ENCODE peak calls at places on chromosomes 13 and 19, in five cellular contexts. One of them, this sample, is unnamed.

GRCh38 chr19:2076481-2077082 is 19.5 kb downstream of the MOB3A start:
- DNase-seq in foreskin fibroblast: no peak
- DNase-seq in activated CD8-positive, alpha-beta T cell treated with anti-CD3 and anti-CD28 coated beads for 36 hours: no peak
- DNase-seq in AG09309: no peak
- DNase-seq in tibial nerve: no peak
- DNase-seq in this sample: no peak

GRCh38 chr13:104140557-104140956 is 1074.3 kb upstream of the SLC10A2 start:
- DNase-seq in AG09309: no peak
- DNase-seq in foreskin fibroblast: no peak
- DNase-seq in tibial nerve: no peak
- DNase-seq in activated CD8-positive, alpha-beta T cell treated with anti-CD3 and anti-CD28 coated beads for 36 hours: no peak
- DNase-seq in this sample: no peak

GRCh38 chr19:7973883-7974282 is 30.4 kb upstream of the TIMM44 start:
- DNase-seq in AG09309: no peak
- DNase-seq in foreskin fibroblast: no peak
- DNase-seq in activated CD8-positive, alpha-beta T cell treated with anti-CD3 and anti-CD28 coated beads for 36 hours: no peak
- DNase-seq in tibial nerve: no peak
- DNase-seq in this sample: no peak

GRCh38 chr19:48556825-48557224 is 4.9 kb downstream of the SULT2B1 start:
- DNase-seq in foreskin fibroblast: no peak
- DNase-seq in AG09309: no peak
- DNase-seq in tibial nerve: no peak
- DNase-seq in activated CD8-positive, alpha-beta T cell treated with anti-CD3 and anti-CD28 coated beads for 36 hours: no peak
- DNase-seq in this sample: no peak

GRCh38 chr13:114285166-114285808 is 3.9 kb downstream of the UPF3A start:
- DNase-seq in tibial nerve: no peak
- DNase-seq in foreskin fibroblast: no peak
- DNase-seq in AG09309: no peak
- DNase-seq in activated CD8-positive, alpha-beta T cell treated with anti-CD3 and anti-CD28 coated beads for 36 hours: no peak
- DNase-seq in this sample: no peak

GRCh38 chr13:59442946-59443345 is 720.8 kb downstream of the DIAPH3 start:
- DNase-seq in tibial nerve: no peak
- DNase-seq in AG09309: no peak
- DNase-seq in foreskin fibroblast: no peak
- DNase-seq in activated CD8-positive, alpha-beta T cell treated with anti-CD3 and anti-CD28 coated beads for 36 hours: no peak
- DNase-seq in this sample: no peak

GRCh38 chr19:56823956-56824355 is 16.6 kb downstream of the PEG3 start:
- DNase-seq in AG09309: no peak
- DNase-seq in tibial nerve: no peak
- DNase-seq in foreskin fibroblast: no peak
- DNase-seq in activated CD8-positive, alpha-beta T cell treated with anti-CD3 and anti-CD28 coated beads for 36 hours: no peak
- DNase-seq in this sample: no peak

GRCh38 chr13:32153056-32153455 is 121.5 kb downstream of the FRY start:
- DNase-seq in tibial nerve: no peak
- DNase-seq in activated CD8-positive, alpha-beta T cell treated with anti-CD3 and anti-CD28 coated beads for 36 hours: no peak
- DNase-seq in foreskin fibroblast: peak; percentile 76
- DNase-seq in AG09309: peak; percentile 78
- DNase-seq in this sample: no peak

GRCh38 chr19:2089001-2089711 is 7.0 kb downstream of the MOB3A start:
- DNase-seq in tibial nerve: no peak
- DNase-seq in AG09309: no peak
- DNase-seq in activated CD8-positive, alpha-beta T cell treated with anti-CD3 and anti-CD28 coated beads for 36 hours: peak; percentile 81
- DNase-seq in foreskin fibroblast: no peak
- DNase-seq in this sample: no peak

GRCh38 chr19:49136771-49137171 is 17.4 kb downstream of the PPFIA3 start:
- DNase-seq in activated CD8-positive, alpha-beta T cell treated with anti-CD3 and anti-CD28 coated beads for 36 hours: no peak
- DNase-seq in tibial nerve: no peak
- DNase-seq in foreskin fibroblast: no peak
- DNase-seq in AG09309: no peak
- DNase-seq in this sample: no peak

GRCh38 chr13:112449545-112449930 is 73.4 kb downstream of the SPACA7 start:
- DNase-seq in foreskin fibroblast: no peak
- DNase-seq in activated CD8-positive, alpha-beta T cell treated with anti-CD3 and anti-CD28 coated beads for 36 hours: no peak
- DNase-seq in AG09309: no peak
- DNase-seq in tibial nerve: no peak
- DNase-seq in this sample: no peak

GRCh38 chr19:38949580-38950367 is 19.0 kb downstream of the MRPS12 start:
- DNase-seq in foreskin fibroblast: peak; percentile 54
- DNase-seq in tibial nerve: peak; percentile 62
- DNase-seq in activated CD8-positive, alpha-beta T cell treated with anti-CD3 and anti-CD28 coated beads for 36 hours: peak; percentile 93
- DNase-seq in AG09309: no peak
- DNase-seq in this sample: no peak

GRCh38 chr13:85853901-85854663 is 54.9 kb upstream of the SLITRK6 start:
- DNase-seq in tibial nerve: no peak
- DNase-seq in AG09309: no peak
- DNase-seq in activated CD8-positive, alpha-beta T cell treated with anti-CD3 and anti-CD28 coated beads for 36 hours: no peak
- DNase-seq in foreskin fibroblast: no peak
- DNase-seq in this sample: no peak

GRCh38 chr19:13588953-13589833 is 82.9 kb upstream of the CACNA1A start:
- DNase-seq in foreskin fibroblast: peak; percentile 41
- DNase-seq in AG09309: no peak
- DNase-seq in tibial nerve: peak; percentile 76
- DNase-seq in activated CD8-positive, alpha-beta T cell treated with anti-CD3 and anti-CD28 coated beads for 36 hours: peak; percentile 86
- DNase-seq in this sample: no peak

GRCh38 chr19:13025819-13026477 is 30.7 kb downstream of the NFIX start:
- DNase-seq in activated CD8-positive, alpha-beta T cell treated with anti-CD3 and anti-CD28 coated beads for 36 hours: no peak
- DNase-seq in AG09309: no peak
- DNase-seq in tibial nerve: no peak
- DNase-seq in foreskin fibroblast: no peak
- DNase-seq in this sample: no peak

GRCh38 chr13:50679321-50679720 is 164.2 kb downstream of the DLEU7 start:
- DNase-seq in activated CD8-positive, alpha-beta T cell treated with anti-CD3 and anti-CD28 coated beads for 36 hours: no peak
- DNase-seq in AG09309: peak; percentile 39
- DNase-seq in tibial nerve: no peak
- DNase-seq in foreskin fibroblast: no peak
- DNase-seq in this sample: no peak

GRCh38 chr19:5321851-5322681 is 18.5 kb downstream of the PTPRS start:
- DNase-seq in tibial nerve: no peak
- DNase-seq in activated CD8-positive, alpha-beta T cell treated with anti-CD3 and anti-CD28 coated beads for 36 hours: peak; percentile 63
- DNase-seq in foreskin fibroblast: no peak
- DNase-seq in AG09309: no peak
- DNase-seq in this sample: no peak

GRCh38 chr13:28252547-28252946 is 114.2 kb downstream of the PAN3 start:
- DNase-seq in activated CD8-positive, alpha-beta T cell treated with anti-CD3 and anti-CD28 coated beads for 36 hours: no peak
- DNase-seq in foreskin fibroblast: no peak
- DNase-seq in tibial nerve: no peak
- DNase-seq in AG09309: no peak
- DNase-seq in this sample: no peak

GRCh38 chr13:113458218-113459065 is 5.2 kb upstream of the ADPRHL1 start:
- DNase-seq in foreskin fibroblast: no peak
- DNase-seq in AG09309: no peak
- DNase-seq in tibial nerve: no peak
- DNase-seq in activated CD8-positive, alpha-beta T cell treated with anti-CD3 and anti-CD28 coated beads for 36 hours: peak; percentile 30
- DNase-seq in this sample: no peak

GRCh38 chr19:45645068-45645630 is 6.0 kb upstream of the EML2 start:
- DNase-seq in activated CD8-positive, alpha-beta T cell treated with anti-CD3 and anti-CD28 coated beads for 36 hours: no peak
- DNase-seq in tibial nerve: no peak
- DNase-seq in AG09309: no peak
- DNase-seq in foreskin fibroblast: no peak
- DNase-seq in this sample: no peak

GRCh38 chr19:37936166-37936565 is 29.2 kb downstream of the SIPA1L3 start:
- DNase-seq in AG09309: no peak
- DNase-seq in foreskin fibroblast: no peak
- DNase-seq in activated CD8-positive, alpha-beta T cell treated with anti-CD3 and anti-CD28 coated beads for 36 hours: no peak
- DNase-seq in tibial nerve: no peak
- DNase-seq in this sample: no peak

GRCh38 chr13:28100149-28101121 is at the start of gene FLT3:
- DNase-seq in foreskin fibroblast: peak; percentile 9
- DNase-seq in AG09309: no peak
- DNase-seq in activated CD8-positive, alpha-beta T cell treated with anti-CD3 and anti-CD28 coated beads for 36 hours: peak; percentile 56
- DNase-seq in tibial nerve: no peak
- DNase-seq in this sample: no peak

GRCh38 chr13:32955881-32956594 is 60.2 kb upstream of the KL start:
- DNase-seq in AG09309: no peak
- DNase-seq in foreskin fibroblast: no peak
- DNase-seq in tibial nerve: no peak
- DNase-seq in activated CD8-positive, alpha-beta T cell treated with anti-CD3 and anti-CD28 coated beads for 36 hours: no peak
- DNase-seq in this sample: no peak

GRCh38 chr19:39709026-39709872 is 5.0 kb downstream of the LGALS14 start:
- DNase-seq in AG09309: no peak
- DNase-seq in tibial nerve: no peak
- DNase-seq in activated CD8-positive, alpha-beta T cell treated with anti-CD3 and anti-CD28 coated beads for 36 hours: no peak
- DNase-seq in foreskin fibroblast: no peak
- DNase-seq in this sample: no peak

GRCh38 chr13:73189766-73190165 is 131.0 kb downstream of the KLF5 start:
- DNase-seq in AG09309: no peak
- DNase-seq in activated CD8-positive, alpha-beta T cell treated with anti-CD3 and anti-CD28 coated beads for 36 hours: no peak
- DNase-seq in foreskin fibroblast: no peak
- DNase-seq in tibial nerve: no peak
- DNase-seq in this sample: no peak

GRCh38 chr13:32234914-32235313 is 80.2 kb downstream of the ZAR1L start:
- DNase-seq in tibial nerve: no peak
- DNase-seq in foreskin fibroblast: no peak
- DNase-seq in AG09309: no peak
- DNase-seq in activated CD8-positive, alpha-beta T cell treated with anti-CD3 and anti-CD28 coated beads for 36 hours: no peak
- DNase-seq in this sample: no peak

GRCh38 chr19:44856438-44857083 is 10.5 kb downstream of the NECTIN2 start:
- DNase-seq in tibial nerve: no peak
- DNase-seq in AG09309: no peak
- DNase-seq in activated CD8-positive, alpha-beta T cell treated with anti-CD3 and anti-CD28 coated beads for 36 hours: no peak
- DNase-seq in foreskin fibroblast: no peak
- DNase-seq in this sample: no peak

GRCh38 chr13:101875091-101875490 is 422.6 kb downstream of the ITGBL1 start:
- DNase-seq in AG09309: no peak
- DNase-seq in foreskin fibroblast: no peak
- DNase-seq in tibial nerve: no peak
- DNase-seq in activated CD8-positive, alpha-beta T cell treated with anti-CD3 and anti-CD28 coated beads for 36 hours: no peak
- DNase-seq in this sample: no peak

GRCh38 chr19:40553885-40554857 is 22.5 kb upstream of the SHKBP1 start:
- DNase-seq in activated CD8-positive, alpha-beta T cell treated with anti-CD3 and anti-CD28 coated beads for 36 hours: no peak
- DNase-seq in tibial nerve: no peak
- DNase-seq in foreskin fibroblast: no peak
- DNase-seq in AG09309: no peak
- DNase-seq in this sample: no peak

GRCh38 chr13:112627161-112627560 is 39.2 kb upstream of the TUBGCP3 start:
- DNase-seq in foreskin fibroblast: no peak
- DNase-seq in activated CD8-positive, alpha-beta T cell treated with anti-CD3 and anti-CD28 coated beads for 36 hours: no peak
- DNase-seq in AG09309: no peak
- DNase-seq in tibial nerve: no peak
- DNase-seq in this sample: no peak

GRCh38 chr19:42199440-42200115 is 17.9 kb downstream of the DEDD2 start:
- DNase-seq in activated CD8-positive, alpha-beta T cell treated with anti-CD3 and anti-CD28 coated beads for 36 hours: peak; percentile 84
- DNase-seq in foreskin fibroblast: no peak
- DNase-seq in AG09309: no peak
- DNase-seq in tibial nerve: no peak
- DNase-seq in this sample: no peak
- TF ChIP-seq CTCF in activated CD8-positive, alpha-beta T cell treated with anti-CD3 and anti-CD28 coated beads for 36 hours: peak; percentile 50
- TF ChIP-seq CTCF in foreskin fibroblast: no peak
- TF ChIP-seq CTCF in AG09309: no peak
- TF ChIP-seq CTCF in tibial nerve: no peak
- TF ChIP-seq CTCF in this sample: no peak

GRCh38 chr13:99526549-99526948 is 25.3 kb downstream of the TM9SF2 start:
- DNase-seq in AG09309: no peak
- DNase-seq in foreskin fibroblast: no peak
- DNase-seq in activated CD8-positive, alpha-beta T cell treated with anti-CD3 and anti-CD28 coated beads for 36 hours: peak; percentile 17
- DNase-seq in tibial nerve: no peak
- DNase-seq in this sample: no peak

GRCh38 chr13:99525967-99526366 is 24.7 kb downstream of the TM9SF2 start:
- DNase-seq in AG09309: no peak
- DNase-seq in activated CD8-positive, alpha-beta T cell treated with anti-CD3 and anti-CD28 coated beads for 36 hours: no peak
- DNase-seq in tibial nerve: no peak
- DNase-seq in foreskin fibroblast: no peak
- DNase-seq in this sample: no peak

GRCh38 chr13:99527346-99527745 is 26.1 kb downstream of the TM9SF2 start:
- DNase-seq in activated CD8-positive, alpha-beta T cell treated with anti-CD3 and anti-CD28 coated beads for 36 hours: peak; percentile 34
- DNase-seq in AG09309: no peak
- DNase-seq in tibial nerve: no peak
- DNase-seq in foreskin fibroblast: no peak
- DNase-seq in this sample: no peak

GRCh38 chr13:99523838-99524237 is 22.6 kb downstream of the TM9SF2 start:
- DNase-seq in foreskin fibroblast: no peak
- DNase-seq in tibial nerve: no peak
- DNase-seq in activated CD8-positive, alpha-beta T cell treated with anti-CD3 and anti-CD28 coated beads for 36 hours: peak; percentile 11
- DNase-seq in AG09309: no peak
- DNase-seq in this sample: no peak

DNA sequence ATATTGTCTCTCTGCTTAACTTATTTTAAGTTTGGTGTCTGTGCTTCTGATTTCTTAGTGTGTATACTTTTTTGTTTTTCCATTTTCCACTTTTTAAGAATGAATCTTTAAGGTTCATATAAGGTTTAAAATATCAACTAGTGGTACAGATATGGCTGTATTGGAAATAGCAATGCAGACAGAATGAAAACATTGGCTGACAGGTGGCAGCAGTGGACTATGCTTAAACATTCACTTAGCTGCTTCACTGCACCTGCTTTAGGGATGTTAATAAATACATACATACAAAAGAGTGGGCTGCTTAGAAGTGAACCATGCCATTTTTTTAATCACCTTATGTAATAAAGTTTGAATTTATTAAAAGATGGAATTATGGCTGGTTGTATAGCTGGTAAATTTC is 27.3 kb downstream of the TM9SF2 start:
- DNase-seq in AG09309: no peak
- DNase-seq in activated CD8-positive, alpha-beta T cell treated with anti-CD3 and anti-CD28 coated beads for 36 hours: peak; percentile 41
- DNase-seq in foreskin fibroblast: no peak
- DNase-seq in tibial nerve: no peak
- DNase-seq in this sample: no peak
- TF ChIP-seq CTCF in AG09309: no peak
- TF ChIP-seq CTCF in activated CD8-positive, alpha-beta T cell treated with anti-CD3 and anti-CD28 coated beads for 36 hours: no peak
- TF ChIP-seq CTCF in foreskin fibroblast: peak; percentile 2
- TF ChIP-seq CTCF in tibial nerve: no peak
- TF ChIP-seq CTCF in this sample: peak; percentile 14

DNA sequence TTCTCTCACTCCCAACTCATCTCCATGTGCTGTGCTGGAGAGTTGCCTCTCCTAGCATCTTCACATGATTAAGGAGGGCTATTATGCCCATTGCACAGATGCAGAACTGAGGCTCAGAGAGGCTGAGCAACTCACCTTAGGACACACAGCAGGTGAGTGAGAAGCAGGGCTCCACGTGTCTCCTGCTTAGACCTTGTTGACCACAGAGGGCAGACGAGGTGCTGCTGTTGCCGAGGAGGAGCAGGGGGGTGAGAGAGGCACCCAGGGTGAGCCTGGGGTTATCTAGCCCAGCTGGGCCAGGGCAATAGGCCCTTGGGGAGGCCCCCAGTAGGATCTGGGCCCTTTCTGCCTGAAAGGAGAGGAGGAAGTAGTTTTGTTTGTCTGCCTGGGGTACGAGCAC is 2.4 kb upstream of the HSH2D start:
- DNase-seq in AG09309: no peak
- DNase-seq in activated CD8-positive, alpha-beta T cell treated with anti-CD3 and anti-CD28 coated beads for 36 hours: peak; percentile 30
- DNase-seq in foreskin fibroblast: no peak
- DNase-seq in tibial nerve: no peak
- DNase-seq in this sample: no peak
- TF ChIP-seq CTCF in AG09309: no peak
- TF ChIP-seq CTCF in activated CD8-positive, alpha-beta T cell treated with anti-CD3 and anti-CD28 coated beads for 36 hours: no peak
- TF ChIP-seq CTCF in foreskin fibroblast: no peak
- TF ChIP-seq CTCF in tibial nerve: no peak
- TF ChIP-seq CTCF in this sample: no peak

DNA sequence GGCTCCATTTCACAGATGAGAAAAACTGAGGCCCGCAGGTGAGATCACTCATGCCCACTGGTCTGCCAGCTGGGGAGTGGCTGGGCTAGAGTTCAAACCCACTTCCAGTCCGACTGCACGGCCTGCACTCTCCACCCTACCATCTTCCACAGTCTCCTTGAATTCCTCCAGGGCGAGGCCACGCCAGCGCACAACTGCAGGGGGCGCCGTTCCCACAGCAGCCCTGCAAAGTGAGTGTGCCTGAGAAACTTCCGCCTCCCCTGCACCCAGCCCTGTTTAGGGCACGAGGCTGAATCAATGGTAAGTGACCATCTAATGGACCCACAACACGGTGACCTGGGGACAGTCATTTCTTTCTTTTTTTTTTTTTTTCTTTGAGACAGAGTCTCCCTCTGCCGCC is 829 bp upstream of the ATCAY start:
- DNase-seq in foreskin fibroblast: no peak
- DNase-seq in tibial nerve: no peak
- DNase-seq in activated CD8-positive, alpha-beta T cell treated with anti-CD3 and anti-CD28 coated beads for 36 hours: peak; percentile 13
- DNase-seq in AG09309: no peak
- DNase-seq in this sample: no peak
- TF ChIP-seq CTCF in foreskin fibroblast: no peak
- TF ChIP-seq CTCF in tibial nerve: no peak
- TF ChIP-seq CTCF in activated CD8-positive, alpha-beta T cell treated with anti-CD3 and anti-CD28 coated beads for 36 hours: peak; percentile 29
- TF ChIP-seq CTCF in AG09309: no peak
- TF ChIP-seq CTCF in this sample: no peak